ENCODE peak calls at places on chromosomes 1 and 21, in eight cellular contexts. O is esophagus squamous epithelium, U is fibroblast of lung, Z is neural crest cell, Q is tibial nerve, X is heart right ventricle, L is ascending aorta, P is Calu3. B is an unnamed sample.

GRCh38 chr1:43639990-43640794 is 9.8 kb upstream of the KDM4A start:
- DNase-seq in O (no peak), U (no peak), Z (no peak), Q (no peak), X (no peak), L (no peak), P (peak; percentile 26), B (no peak)

GRCh38 chr1:10074059-10074854 is 41.5 kb downstream of the UBE4B start:
- DNase-seq in O (no peak), U (peak; percentile 90), Z (no peak), Q (peak; percentile 26), X (no peak), L (peak; percentile 77), P (peak; percentile 3), B (no peak)

GRCh38 chr1:41851589-41851988 is 67.1 kb downstream of the HIVEP3 start:
- DNase-seq in O (no peak), U (peak; percentile 68), Z (no peak), Q (no peak), X (no peak), L (no peak), P (peak; percentile 42), B (no peak)

GRCh38 chr1:9439074-9439761 is 100.0 kb upstream of the SLC25A33 start:
- DNase-seq in O (no peak), U (no peak), Z (no peak), Q (peak; percentile 59), X (no peak), L (no peak), P (no peak), B (no peak)

GRCh38 chr1:224503161-224504118 is 68.8 kb upstream of the WDR26 start:
- DNase-seq in O (peak; percentile 42), U (peak; percentile 95), Z (peak; percentile 40), Q (peak; percentile 66), X (peak; percentile 93), L (peak; percentile 92), P (peak; percentile 85), B (peak; percentile 85)

GRCh38 chr1:9250586-9251381 is 16.2 kb downstream of the H6PD start:
- DNase-seq in O (no peak), U (no peak), Z (no peak), Q (no peak), X (no peak), L (no peak), P (no peak), B (no peak)

GRCh38 chr1:36137226-36137625 is 12.1 kb downstream of the TRAPPC3 start:
- DNase-seq in O (no peak), U (no peak), Z (no peak), Q (no peak), X (no peak), L (no peak), P (no peak), B (no peak)

GRCh38 chr1:31811605-31812004 is 4.2 kb downstream of the SPOCD1 start:
- DNase-seq in O (no peak), U (peak; percentile 76), Z (peak; percentile 46), Q (no peak), X (no peak), L (peak; percentile 52), P (no peak), B (peak; percentile 71)

GRCh38 chr21:31343680-31344480 is at the start of gene TIAM1:
- DNase-seq in O (no peak), U (peak; percentile 62), Z (peak; percentile 31), Q (peak; percentile 64), X (peak; percentile 47), L (peak; percentile 69), P (peak; percentile 31), B (peak; percentile 74)

GRCh38 chr21:40640427-40640826 is 206.5 kb downstream of the DSCAM start:
- DNase-seq in O (no peak), U (no peak), Z (no peak), Q (no peak), X (no peak), L (no peak), P (no peak), B (no peak)

GRCh38 chr1:154430903-154431302 is 25.8 kb downstream of the IL6R start:
- DNase-seq in O (no peak), U (no peak), Z (peak; percentile 23), Q (no peak), X (no peak), L (no peak), P (no peak), B (peak; percentile 55)

GRCh38 chr1:99645199-99645598 is 714 bp upstream of the PALMD start:
- DNase-seq in O (no peak), U (peak; percentile 61), Z (no peak), Q (peak; percentile 60), X (peak; percentile 12), L (no peak), P (peak; percentile 50), B (no peak)

GRCh38 chr1:111236379-111236778 is 8.9 kb downstream of the CHI3L2 start:
- DNase-seq in O (no peak), U (no peak), Z (no peak), Q (no peak), X (no peak), L (no peak), P (no peak), B (no peak)

GRCh38 chr1:200364121-200364759 is 45.6 kb downstream of the ZNF281 start:
- DNase-seq in O (no peak), U (peak; percentile 43), Z (no peak), Q (no peak), X (no peak), L (no peak), P (no peak), B (peak; percentile 41)

GRCh38 chr1:118986291-118986838 is 1.8 kb downstream of the TBX15 start:
- DNase-seq in O (no peak), U (no peak), Z (no peak), Q (no peak), X (no peak), L (no peak), P (no peak), B (no peak)

GRCh38 chr1:193769609-193770008 is 583.2 kb upstream of the B3GALT2 start:
- DNase-seq in O (no peak), U (peak; percentile 68), Z (no peak), Q (no peak), X (no peak), L (no peak), P (no peak), B (no peak)

GRCh38 chr1:97119775-97120174 is 398.2 kb downstream of the PTBP2 start:
- DNase-seq in O (no peak), U (no peak), Z (no peak), Q (no peak), X (no peak), L (no peak), P (no peak), B (no peak)

GRCh38 chr1:19073311-19074186 is 117.1 kb upstream of the IFFO2 start:
- DNase-seq in O (no peak), U (no peak), Z (no peak), Q (no peak), X (peak; percentile 41), L (no peak), P (no peak), B (no peak)

GRCh38 chr1:201970334-201971159 is 11.9 kb upstream of the RNPEP start:
- DNase-seq in O (no peak), U (no peak), Z (no peak), Q (no peak), X (no peak), L (no peak), P (no peak), B (no peak)

GRCh38 chr1:30447701-30448100 is 275.7 kb downstream of the MATN1 start:
- DNase-seq in O (no peak), U (no peak), Z (no peak), Q (no peak), X (no peak), L (no peak), P (no peak), B (peak; percentile 10)

GRCh38 chr1:52502789-52503188 is 50.1 kb downstream of the TUT4 start:
- DNase-seq in O (no peak), U (no peak), Z (no peak), Q (peak; percentile 13), X (no peak), L (no peak), P (peak; percentile 2), B (no peak)

GRCh38 chr1:40665335-40666171 is at the start of gene RIMS3:
- DNase-seq in O (no peak), U (peak; percentile 34), Z (peak; percentile 94), Q (peak; percentile 72), X (peak; percentile 85), L (peak; percentile 85), P (peak; percentile 88), B (peak; percentile 83)

GRCh38 chr1:30966690-30967369 is 58.3 kb upstream of the SDC3 start:
- DNase-seq in O (no peak), U (peak; percentile 86), Z (no peak), Q (no peak), X (no peak), L (no peak), P (no peak), B (no peak)

GRCh38 chr1:217889401-217889800 is 258.3 kb downstream of the SPATA17 start:
- DNase-seq in O (no peak), U (peak; percentile 20), Z (peak; percentile 32), Q (no peak), X (peak; percentile 14), L (no peak), P (peak; percentile 42), B (peak; percentile 84)
- TF ChIP-seq CTCF in O (no peak), U (no peak), Z (peak; percentile 51), Q (no peak), X (no peak), L (no peak), P (peak; percentile 31), B (peak; percentile 85)

DNA sequence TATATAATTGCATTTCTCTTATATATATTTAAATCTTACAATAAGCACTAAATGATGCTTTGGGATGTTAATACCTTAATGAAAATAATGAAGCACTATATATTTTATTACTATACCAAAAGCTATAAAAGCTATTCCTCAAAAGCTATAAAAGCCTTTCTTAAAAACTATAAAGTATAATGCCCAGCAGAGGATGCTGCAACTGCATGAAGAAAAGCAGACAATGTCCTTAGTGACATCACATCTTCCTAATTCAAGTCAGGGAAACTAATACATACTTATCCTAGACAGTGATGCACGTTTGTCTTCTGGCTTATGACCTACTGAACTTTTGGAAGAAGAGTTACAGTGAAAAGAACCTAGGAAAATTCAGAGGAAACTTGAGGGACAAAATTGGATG is 13.6 kb upstream of the C1orf185 start:
- DNase-seq in O (no peak), U (peak; percentile 9), Z (no peak), Q (no peak), X (no peak), L (no peak), P (no peak), B (no peak)
- TF ChIP-seq CTCF in O (peak; percentile 21), U (peak; percentile 21), Z (no peak), Q (no peak), X (no peak), L (no peak), P (no peak), B (no peak)

GRCh38 chr1:247639381-247639981 is 34.1 kb downstream of the OR2G3 start:
- DNase-seq in O (no peak), U (no peak), Z (peak; percentile 69), Q (peak; percentile 42), X (peak; percentile 46), L (peak; percentile 71), P (no peak), B (peak; percentile 91)
- TF ChIP-seq CTCF in O (no peak), U (no peak), Z (no peak), Q (no peak), X (no peak), L (no peak), P (no peak), B (no peak)

DNA sequence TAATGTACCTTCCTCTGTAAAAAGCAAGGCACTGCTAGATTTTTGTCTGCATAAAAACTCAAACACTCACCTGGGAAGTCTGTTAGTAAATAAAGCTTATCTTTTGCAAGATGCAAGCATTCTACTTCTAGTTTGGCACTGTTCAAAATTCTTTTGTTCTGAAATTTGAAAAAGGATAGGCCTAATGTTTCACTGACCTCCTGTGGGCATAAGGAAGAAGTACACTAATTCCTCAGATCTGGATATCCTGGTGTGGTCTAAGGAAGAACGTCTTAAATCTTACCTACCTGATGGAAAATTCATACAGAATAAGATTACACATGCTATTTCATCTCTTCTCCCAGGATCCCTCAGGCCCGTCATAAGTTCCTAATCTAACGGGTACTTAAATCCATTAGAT is 93.5 kb upstream of the CAMK1G start:
- DNase-seq in O (no peak), U (peak; percentile 19), Z (no peak), Q (no peak), X (no peak), L (no peak), P (no peak), B (no peak)
- TF ChIP-seq CTCF in O (peak; percentile 71), U (peak; percentile 36), Z (peak; percentile 68), Q (no peak), X (no peak), L (no peak), P (no peak), B (peak; percentile 71)